ENCODE peak calls at places on chromosomes 5 and 9, in five cellular contexts. X, H, Z, N and K are unnamed samples.

GRCh38 chr5:154813736-154814135 is 36.7 kb downstream of the FAXDC2 start:
- DNase-seq in X (no peak), H (no peak), Z (no peak), N (no peak), K (no peak)

GRCh38 chr5:78727786-78728761 is 79.5 kb upstream of the LHFPL2 start:
- DNase-seq in X (no peak), H (no peak), Z (no peak), N (no peak), K (no peak)

GRCh38 chr5:133741818-133742355 is 129.5 kb upstream of the FSTL4 start:
- DNase-seq in X (no peak), H (no peak), Z (no peak), N (no peak), K (no peak)

GRCh38 chr9:101486693-101487442 is 46.8 kb upstream of the RNF20 start:
- DNase-seq in X (peak), H (peak), Z (no peak), N (peak), K (peak)

GRCh38 chr9:31084331-31084730 is 1300.1 kb upstream of the ACO1 start:
- DNase-seq in X (no peak), H (no peak), Z (no peak), N (no peak), K (no peak)

GRCh38 chr5:11182441-11183080 is 421.5 kb upstream of the DAP start:
- DNase-seq in X (peak), H (no peak), Z (peak), N (no peak), K (peak)

GRCh38 chr5:133327946-133328401 is 276.2 kb downstream of the HSPA4 start:
- DNase-seq in X (no peak), H (peak), Z (no peak), N (no peak), K (peak)

GRCh38 chr9:127793093-127793708 is 7.4 kb downstream of the CDK9 start:
- DNase-seq in X (no peak), H (no peak), Z (no peak), N (no peak), K (no peak)

GRCh38 chr5:76111510-76112174 is 28.5 kb downstream of the SV2C start:
- DNase-seq in X (no peak), H (no peak), Z (no peak), N (peak), K (no peak)

GRCh38 chr9:131727184-131727785 is 12.6 kb downstream of the RAPGEF1 start:
- DNase-seq in X (no peak), H (peak), Z (peak), N (no peak), K (no peak)

GRCh38 chr9:111271047-111271446 is 59.0 kb downstream of the OR2K2 start:
- DNase-seq in X (no peak), H (no peak), Z (no peak), N (no peak), K (no peak)